ENCODE peak calls at places on chromosome 4, in nine cellular contexts. One of them, this sample, is unnamed.
A peak's percentile ranks its signal among the peaks of the same experiment; 100 is the strongest.

GRCh38 chr4:40629401-40630334 is at the start of gene RBM47:
- DNase-seq in foreskin fibroblast: no peak
- DNase-seq in choroid plexus epithelial cell: peak; percentile 51
- DNase-seq in fibroblast of the aortic adventitia: peak; percentile 68
- DNase-seq in right atrium auricular region: no peak
- DNase-seq in HCT116: peak; percentile 50
- DNase-seq in GM12865: peak; percentile 91
- DNase-seq in ascending aorta: no peak
- DNase-seq in tibial artery: peak; percentile 76
- DNase-seq in this sample: no peak

GRCh38 chr4:74658114-74658513 is 136.2 kb downstream of the BTC start:
- DNase-seq in foreskin fibroblast: no peak
- DNase-seq in choroid plexus epithelial cell: no peak
- DNase-seq in fibroblast of the aortic adventitia: no peak
- DNase-seq in right atrium auricular region: no peak
- DNase-seq in HCT116: no peak
- DNase-seq in GM12865: no peak
- DNase-seq in ascending aorta: no peak
- DNase-seq in tibial artery: no peak
- DNase-seq in this sample: no peak

GRCh38 chr4:161799687-161800086 is 364.1 kb downstream of the FSTL5 start:
- DNase-seq in foreskin fibroblast: peak; percentile 29
- DNase-seq in choroid plexus epithelial cell: peak; percentile 29
- DNase-seq in fibroblast of the aortic adventitia: no peak
- DNase-seq in right atrium auricular region: no peak
- DNase-seq in HCT116: no peak
- DNase-seq in GM12865: no peak
- DNase-seq in ascending aorta: no peak
- DNase-seq in tibial artery: no peak
- DNase-seq in this sample: no peak

GRCh38 chr4:108763226-108763593 is 357 bp upstream of the ETNPPL start:
- DNase-seq in foreskin fibroblast: no peak
- DNase-seq in choroid plexus epithelial cell: no peak
- DNase-seq in fibroblast of the aortic adventitia: no peak
- DNase-seq in right atrium auricular region: no peak
- DNase-seq in HCT116: no peak
- DNase-seq in GM12865: no peak
- DNase-seq in ascending aorta: no peak
- DNase-seq in tibial artery: no peak
- DNase-seq in this sample: no peak

GRCh38 chr4:2793920-2794706 is 1.2 kb downstream of the SH3BP2 start:
- DNase-seq in foreskin fibroblast: peak; percentile 42
- DNase-seq in choroid plexus epithelial cell: peak; percentile 57
- DNase-seq in fibroblast of the aortic adventitia: peak; percentile 62
- DNase-seq in right atrium auricular region: no peak
- DNase-seq in HCT116: no peak
- DNase-seq in GM12865: peak; percentile 5
- DNase-seq in ascending aorta: peak; percentile 9
- DNase-seq in tibial artery: peak; percentile 70
- DNase-seq in this sample: no peak

GRCh38 chr4:24321151-24321550 is 263.2 kb downstream of the DHX15 start:
- DNase-seq in foreskin fibroblast: no peak
- DNase-seq in choroid plexus epithelial cell: no peak
- DNase-seq in fibroblast of the aortic adventitia: peak; percentile 3
- DNase-seq in right atrium auricular region: no peak
- DNase-seq in HCT116: no peak
- DNase-seq in GM12865: no peak
- DNase-seq in ascending aorta: no peak
- DNase-seq in tibial artery: no peak
- DNase-seq in this sample: no peak

GRCh38 chr4:141352328-141352727 is 131.6 kb downstream of the ZNF330 start:
- DNase-seq in foreskin fibroblast: no peak
- DNase-seq in choroid plexus epithelial cell: no peak
- DNase-seq in fibroblast of the aortic adventitia: no peak
- DNase-seq in right atrium auricular region: no peak
- DNase-seq in HCT116: no peak
- DNase-seq in GM12865: no peak
- DNase-seq in ascending aorta: no peak
- DNase-seq in tibial artery: no peak
- DNase-seq in this sample: no peak

GRCh38 chr4:24763631-24764302 is 31.6 kb upstream of the SOD3 start:
- DNase-seq in foreskin fibroblast: no peak
- DNase-seq in choroid plexus epithelial cell: peak; percentile 65
- DNase-seq in fibroblast of the aortic adventitia: peak; percentile 84
- DNase-seq in right atrium auricular region: no peak
- DNase-seq in HCT116: no peak
- DNase-seq in GM12865: no peak
- DNase-seq in ascending aorta: no peak
- DNase-seq in tibial artery: no peak
- DNase-seq in this sample: no peak

GRCh38 chr4:7872264-7872771 is 67.3 kb downstream of the AFAP1 start:
- DNase-seq in foreskin fibroblast: peak; percentile 88
- DNase-seq in choroid plexus epithelial cell: peak; percentile 97
- DNase-seq in fibroblast of the aortic adventitia: peak; percentile 96
- DNase-seq in right atrium auricular region: peak; percentile 68
- DNase-seq in HCT116: no peak
- DNase-seq in GM12865: no peak
- DNase-seq in ascending aorta: no peak
- DNase-seq in tibial artery: no peak
- DNase-seq in this sample: peak; percentile 90

GRCh38 chr4:52848255-52848654 is 13.9 kb upstream of the RASL11B start:
- DNase-seq in foreskin fibroblast: no peak
- DNase-seq in choroid plexus epithelial cell: no peak
- DNase-seq in fibroblast of the aortic adventitia: no peak
- DNase-seq in right atrium auricular region: no peak
- DNase-seq in HCT116: no peak
- DNase-seq in GM12865: no peak
- DNase-seq in ascending aorta: no peak
- DNase-seq in tibial artery: no peak
- DNase-seq in this sample: no peak

GRCh38 chr4:138910201-138910913 is 105.2 kb upstream of the NOCT start:
- DNase-seq in foreskin fibroblast: no peak
- DNase-seq in choroid plexus epithelial cell: peak; percentile 48
- DNase-seq in fibroblast of the aortic adventitia: peak; percentile 23
- DNase-seq in right atrium auricular region: no peak
- DNase-seq in HCT116: no peak
- DNase-seq in GM12865: no peak
- DNase-seq in ascending aorta: no peak
- DNase-seq in tibial artery: no peak
- DNase-seq in this sample: no peak

GRCh38 chr4:38751341-38752043 is 31.3 kb downstream of the TLR10 start:
- DNase-seq in foreskin fibroblast: no peak
- DNase-seq in choroid plexus epithelial cell: no peak
- DNase-seq in fibroblast of the aortic adventitia: no peak
- DNase-seq in right atrium auricular region: no peak
- DNase-seq in HCT116: no peak
- DNase-seq in GM12865: no peak
- DNase-seq in ascending aorta: no peak
- DNase-seq in tibial artery: no peak
- DNase-seq in this sample: no peak

DNA sequence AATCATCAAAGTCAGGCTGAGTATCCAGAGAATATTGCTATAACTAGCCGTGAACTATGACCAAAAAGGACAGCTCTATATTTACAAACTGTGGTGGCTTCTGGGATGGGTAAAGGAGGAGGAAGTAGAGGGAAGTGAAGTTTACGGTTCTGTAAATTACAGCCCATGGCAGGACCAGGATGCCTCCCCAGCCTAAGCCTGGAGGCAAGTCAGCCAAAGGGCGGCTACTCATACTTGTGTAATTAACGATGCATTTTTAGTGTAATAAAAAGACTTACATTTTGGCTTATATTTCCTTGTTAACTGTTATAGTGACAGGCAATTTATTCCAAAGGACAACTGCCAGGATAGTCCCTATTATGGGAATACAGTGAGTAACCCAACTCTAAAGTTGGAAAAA is 139.9 kb upstream of the OTUD4 start:
- DNase-seq in foreskin fibroblast: no peak
- DNase-seq in choroid plexus epithelial cell: no peak
- DNase-seq in fibroblast of the aortic adventitia: no peak
- DNase-seq in right atrium auricular region: no peak
- DNase-seq in HCT116: no peak
- DNase-seq in GM12865: no peak
- DNase-seq in ascending aorta: no peak
- DNase-seq in tibial artery: no peak
- DNase-seq in this sample: no peak
- TF ChIP-seq CTCF in foreskin fibroblast: no peak
- TF ChIP-seq CTCF in choroid plexus epithelial cell: no peak
- TF ChIP-seq CTCF in fibroblast of the aortic adventitia: no peak
- TF ChIP-seq CTCF in right atrium auricular region: no peak
- TF ChIP-seq CTCF in HCT116: no peak
- TF ChIP-seq CTCF in GM12865: no peak
- TF ChIP-seq CTCF in ascending aorta: no peak
- TF ChIP-seq CTCF in tibial artery: no peak
- TF ChIP-seq CTCF in this sample: no peak

DNA sequence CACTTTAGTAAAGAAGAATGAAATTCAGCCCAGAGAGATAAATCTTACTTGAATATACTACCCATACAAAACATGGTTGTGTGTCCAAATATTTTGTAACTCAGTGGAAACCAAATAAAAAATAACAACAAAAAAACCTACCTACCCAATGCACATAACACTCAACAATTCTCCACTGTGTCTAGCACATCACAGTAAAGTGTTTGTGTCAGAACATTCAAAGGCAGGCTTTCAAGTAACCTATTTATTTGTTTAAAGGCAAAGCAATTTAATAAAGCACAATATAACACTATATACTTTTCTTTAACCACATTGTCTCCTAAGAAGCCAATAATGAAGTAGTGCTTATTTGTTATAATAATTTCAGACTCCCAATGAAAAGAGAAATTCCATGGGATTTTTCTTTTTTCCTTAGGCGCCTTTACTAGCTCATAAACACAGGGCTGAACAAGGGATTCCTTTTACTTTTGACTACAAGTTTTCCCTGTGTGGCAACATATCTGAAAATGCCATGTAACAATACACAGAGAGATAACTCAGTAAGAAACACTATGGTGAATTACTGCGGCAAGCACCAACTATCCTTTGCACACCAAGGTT is 13.7 kb downstream of the RASGEF1B start:
- DNase-seq in foreskin fibroblast: no peak
- DNase-seq in choroid plexus epithelial cell: no peak
- DNase-seq in fibroblast of the aortic adventitia: no peak
- DNase-seq in right atrium auricular region: no peak
- DNase-seq in HCT116: no peak
- DNase-seq in GM12865: no peak
- DNase-seq in ascending aorta: no peak
- DNase-seq in tibial artery: no peak
- DNase-seq in this sample: no peak
- H3K4me3 ChIP-seq in foreskin fibroblast: no peak overlapping the region
- H3K4me3 ChIP-seq in choroid plexus epithelial cell: no peak overlapping the region
- H3K4me3 ChIP-seq in fibroblast of the aortic adventitia: no peak overlapping the region
- H3K4me3 ChIP-seq in right atrium auricular region: no peak overlapping the region
- H3K4me3 ChIP-seq in HCT116: no peak overlapping the region
- H3K4me3 ChIP-seq in GM12865: no peak overlapping the region
- H3K4me3 ChIP-seq in ascending aorta: no peak overlapping the region
- H3K4me3 ChIP-seq in tibial artery: no peak overlapping the region
- H3K4me3 ChIP-seq in this sample: no peak overlapping the region

GRCh38 chr4:126627255-126627654 is 1005.5 kb upstream of the INTU start:
- DNase-seq in foreskin fibroblast: peak; percentile 24
- DNase-seq in choroid plexus epithelial cell: peak; percentile 67
- DNase-seq in fibroblast of the aortic adventitia: peak; percentile 40
- DNase-seq in right atrium auricular region: no peak
- DNase-seq in HCT116: peak; percentile 8
- DNase-seq in GM12865: peak; percentile 8
- DNase-seq in ascending aorta: no peak
- DNase-seq in tibial artery: no peak
- DNase-seq in this sample: no peak
- TF ChIP-seq CTCF in foreskin fibroblast: peak; percentile 52
- TF ChIP-seq CTCF in choroid plexus epithelial cell: peak; percentile 88
- TF ChIP-seq CTCF in fibroblast of the aortic adventitia: peak; percentile 66
- TF ChIP-seq CTCF in right atrium auricular region: peak; percentile 28
- TF ChIP-seq CTCF in HCT116: peak; percentile 69
- TF ChIP-seq CTCF in GM12865: peak; percentile 15
- TF ChIP-seq CTCF in ascending aorta: no peak
- TF ChIP-seq CTCF in tibial artery: no peak
- TF ChIP-seq CTCF in this sample: peak; percentile 49

DNA sequence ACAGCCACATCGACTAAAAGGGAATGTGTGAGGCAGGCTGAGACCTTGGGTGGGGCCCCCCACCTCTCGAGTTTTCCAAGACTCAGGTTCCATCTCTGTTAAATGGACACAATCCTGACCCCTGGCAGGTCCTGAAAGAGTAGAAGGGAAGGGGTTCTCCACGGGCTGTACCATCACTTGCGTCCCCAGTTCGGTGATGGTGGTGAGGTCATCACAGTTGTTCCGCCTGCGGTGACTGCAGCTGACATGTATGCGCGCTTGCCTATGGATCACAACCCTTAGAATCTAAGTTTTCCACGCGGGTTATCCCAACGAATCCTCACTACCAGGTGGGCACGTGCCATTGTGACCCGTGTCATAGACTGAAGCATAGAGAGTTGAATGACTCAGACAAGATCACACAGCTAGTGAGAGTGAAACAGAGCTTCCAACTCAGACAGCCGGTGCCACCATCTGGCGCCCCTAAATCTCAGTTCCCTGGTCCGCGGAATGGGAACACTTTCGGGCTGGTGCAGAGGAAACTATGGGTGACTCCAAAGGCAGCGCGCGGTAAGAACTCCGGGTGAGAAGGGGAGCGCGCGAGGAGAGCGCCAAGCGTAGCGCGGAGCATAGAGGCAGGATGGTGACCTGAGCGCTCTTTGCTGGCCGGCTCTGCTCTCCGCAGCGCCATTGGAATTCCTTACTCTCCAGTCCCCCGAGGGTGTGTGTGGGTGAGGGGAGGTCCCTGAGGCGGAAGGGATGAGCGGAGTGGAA is 10.4 kb downstream of the MSX1 start:
- DNase-seq in foreskin fibroblast: no peak
- DNase-seq in choroid plexus epithelial cell: no peak
- DNase-seq in fibroblast of the aortic adventitia: no peak
- DNase-seq in right atrium auricular region: no peak
- DNase-seq in HCT116: no peak
- DNase-seq in GM12865: no peak
- DNase-seq in ascending aorta: no peak
- DNase-seq in tibial artery: no peak
- DNase-seq in this sample: no peak
- H3K4me3 ChIP-seq in foreskin fibroblast: no peak overlapping the region
- H3K4me3 ChIP-seq in choroid plexus epithelial cell: no peak overlapping the region
- H3K4me3 ChIP-seq in fibroblast of the aortic adventitia: peak overlapping the region; percentile 28
- H3K4me3 ChIP-seq in right atrium auricular region: no peak overlapping the region
- H3K4me3 ChIP-seq in HCT116: no peak overlapping the region
- H3K4me3 ChIP-seq in GM12865: no peak overlapping the region
- H3K4me3 ChIP-seq in ascending aorta: no peak overlapping the region
- H3K4me3 ChIP-seq in tibial artery: no peak overlapping the region
- H3K4me3 ChIP-seq in this sample: peak overlapping the region; percentile 20

GRCh38 chr4:81676552-81676951 is 204.8 kb upstream of the RASGEF1B start:
- DNase-seq in foreskin fibroblast: no peak
- DNase-seq in choroid plexus epithelial cell: no peak
- DNase-seq in fibroblast of the aortic adventitia: peak; percentile 40
- DNase-seq in right atrium auricular region: no peak
- DNase-seq in HCT116: no peak
- DNase-seq in GM12865: no peak
- DNase-seq in ascending aorta: no peak
- DNase-seq in tibial artery: no peak
- DNase-seq in this sample: no peak
- TF ChIP-seq CTCF in foreskin fibroblast: no peak
- TF ChIP-seq CTCF in choroid plexus epithelial cell: no peak
- TF ChIP-seq CTCF in fibroblast of the aortic adventitia: no peak
- TF ChIP-seq CTCF in right atrium auricular region: no peak
- TF ChIP-seq CTCF in HCT116: no peak
- TF ChIP-seq CTCF in GM12865: no peak
- TF ChIP-seq CTCF in ascending aorta: no peak
- TF ChIP-seq CTCF in tibial artery: no peak
- TF ChIP-seq CTCF in this sample: no peak

This sample was measured in AG04449.